ENCODE peak calls at places on chromosomes 4 and X, in four cellular contexts. N is K562, I is cardiac muscle cell, R is heart right ventricle. D is an unnamed sample.

GRCh38 chrX:37883196-37883595 is 35.8 kb upstream of the DYNLT3 start:
- DNase-seq in N (no peak), I (no peak), R (no peak), D (no peak)

GRCh38 chr4:123265443-123265842 is 131.2 kb upstream of the SPRY1 start:
- DNase-seq in N (no peak), I (no peak), R (no peak), D (no peak)

GRCh38 chr4:99156992-99157391 is 12.9 kb upstream of the ADH4 start:
- DNase-seq in N (no peak), I (no peak), R (no peak), D (no peak)

GRCh38 chrX:11968470-11968869 is 169.8 kb upstream of the FRMPD4 start:
- DNase-seq in N (no peak), I (no peak), R (no peak), D (no peak)

GRCh38 chr4:78659264-78659663 is 107.7 kb downstream of the ANXA3 start:
- DNase-seq in N (no peak), I (no peak), R (peak; percentile 18), D (no peak)

GRCh38 chr4:98710831-98711230 is 52.4 kb upstream of the TSPAN5 start:
- DNase-seq in N (no peak), I (no peak), R (no peak), D (no peak)

GRCh38 chr4:140343303-140343702 is 30.1 kb upstream of the SCOC start:
- DNase-seq in N (no peak), I (no peak), R (peak; percentile 23), D (no peak)

GRCh38 chr4:113945906-113946305 is 33.5 kb downstream of the ARSJ start:
- DNase-seq in N (no peak), I (no peak), R (no peak), D (no peak)

GRCh38 chrX:74061879-74062278 is 242.1 kb upstream of the ZCCHC13 start:
- DNase-seq in N (no peak), I (no peak), R (no peak), D (no peak)

GRCh38 chr4:337932-338758 is 531 bp downstream of the ZNF141 start:
- DNase-seq in N (no peak), I (peak; percentile 56), R (peak; percentile 5), D (peak; percentile 46)

GRCh38 chrX:120749141-120749846 is 119.4 kb upstream of the C1GALT1C1 start:
- DNase-seq in N (no peak), I (no peak), R (no peak), D (no peak)

GRCh38 chr4:926538-926937 is 5.6 kb downstream of the GAK start:
- DNase-seq in N (no peak), I (peak; percentile 62), R (no peak), D (no peak)

GRCh38 chr4:1175635-1176229 is 3.3 kb upstream of the SPON2 start:
- DNase-seq in N (no peak), I (no peak), R (no peak), D (no peak)

GRCh38 chr4:66017671-66018070 is 347.4 kb upstream of the EPHA5 start:
- DNase-seq in N (no peak), I (no peak), R (no peak), D (no peak)

GRCh38 chr4:56077676-56078075 is 128.9 kb downstream of the CEP135 start:
- DNase-seq in N (no peak), I (no peak), R (no peak), D (no peak)

GRCh38 chr4:125187621-125188176 is 127.1 kb upstream of the FAT4 start:
- DNase-seq in N (no peak), I (no peak), R (peak; percentile 47), D (no peak)

GRCh38 chr4:113760852-113761681 is 471 bp downstream of the CAMK2D start:
- DNase-seq in N (no peak), I (peak; percentile 85), R (peak; percentile 82), D (peak; percentile 55)

GRCh38 chr4:139843643-139844042 is 178.0 kb downstream of the MGST2 start:
- DNase-seq in N (no peak), I (no peak), R (no peak), D (no peak)

GRCh38 chrX:31071262-31071661 is 579 bp downstream of the FTHL17 start:
- DNase-seq in N (no peak), I (no peak), R (no peak), D (no peak)

GRCh38 chr4:142467086-142467485 is 379.0 kb downstream of the INPP4B start:
- DNase-seq in N (no peak), I (no peak), R (no peak), D (no peak)

GRCh38 chrX:133250184-133251080 is 32.3 kb upstream of the TFDP3 start:
- DNase-seq in N (no peak), I (peak; percentile 16), R (no peak), D (no peak)

GRCh38 chrX:151505796-151506195 is 57.7 kb upstream of the PASD1 start:
- DNase-seq in N (peak; percentile 19), I (peak; percentile 44), R (no peak), D (no peak)

GRCh38 chr4:21768349-21769310 is 179.9 kb downstream of the KCNIP4 start:
- DNase-seq in N (peak; percentile 16), I (peak; percentile 64), R (peak; percentile 9), D (no peak)

GRCh38 chr4:93394488-93395185 is 433.9 kb upstream of the ATOH1 start:
- DNase-seq in N (no peak), I (no peak), R (no peak), D (no peak)

GRCh38 chr4:21118301-21118700 is 418.0 kb downstream of the PACRGL start:
- DNase-seq in N (no peak), I (no peak), R (no peak), D (no peak)

GRCh38 chr4:133596459-133596858 is 447.4 kb downstream of the PCDH10 start:
- DNase-seq in N (no peak), I (peak; percentile 15), R (no peak), D (no peak)

GRCh38 chr4:160745126-160745525 is 1418.7 kb downstream of the FSTL5 start:
- DNase-seq in N (no peak), I (no peak), R (no peak), D (no peak)

GRCh38 chrX:153771261-153771681 is 7.2 kb downstream of the PLXNB3 start:
- DNase-seq in N (no peak), I (no peak), R (no peak), D (no peak)

GRCh38 chr4:94595880-94596483 is 144.2 kb downstream of the PDLIM5 start:
- DNase-seq in N (peak; percentile 15), I (peak; percentile 36), R (no peak), D (no peak)

GRCh38 chr4:88179261-88179660 is 20.8 kb upstream of the ABCG2 start:
- DNase-seq in N (no peak), I (no peak), R (no peak), D (no peak)

GRCh38 chr4:88177981-88178632 is 19.7 kb upstream of the ABCG2 start:
- DNase-seq in N (peak; percentile 13), I (peak; percentile 27), R (no peak), D (no peak)

GRCh38 chr4:88172987-88173386 is 14.5 kb upstream of the ABCG2 start:
- DNase-seq in N (no peak), I (no peak), R (no peak), D (no peak)

GRCh38 chr4:88178633-88179231 is 20.3 kb upstream of the ABCG2 start:
- DNase-seq in N (no peak), I (no peak), R (no peak), D (no peak)
- H3K27ac ChIP-seq in N (no peak overlapping the region), I (no peak overlapping the region), R (no peak overlapping the region), D (no peak overlapping the region)

GRCh38 chr4:128590034-128590740 is 219.3 kb upstream of the JADE1 start:
- DNase-seq in N (no peak), I (no peak), R (no peak), D (no peak)

GRCh38 chr4:128590773-128591172 is 218.7 kb upstream of the JADE1 start:
- DNase-seq in N (no peak), I (peak; percentile 54), R (no peak), D (no peak)

GRCh38 chr4:128583753-128584712 is 225.5 kb upstream of the JADE1 start:
- DNase-seq in N (no peak), I (no peak), R (peak; percentile 50), D (no peak)

GRCh38 chr4:128589384-128589957 is 220.0 kb upstream of the JADE1 start:
- DNase-seq in N (no peak), I (no peak), R (no peak), D (no peak)

GRCh38 chr4:128587382-128587781 is 222.1 kb upstream of the JADE1 start:
- DNase-seq in N (no peak), I (no peak), R (no peak), D (no peak)
- TF ChIP-seq CTCF in N (no peak), I (no peak), R (no peak), D (no peak)

DNA sequence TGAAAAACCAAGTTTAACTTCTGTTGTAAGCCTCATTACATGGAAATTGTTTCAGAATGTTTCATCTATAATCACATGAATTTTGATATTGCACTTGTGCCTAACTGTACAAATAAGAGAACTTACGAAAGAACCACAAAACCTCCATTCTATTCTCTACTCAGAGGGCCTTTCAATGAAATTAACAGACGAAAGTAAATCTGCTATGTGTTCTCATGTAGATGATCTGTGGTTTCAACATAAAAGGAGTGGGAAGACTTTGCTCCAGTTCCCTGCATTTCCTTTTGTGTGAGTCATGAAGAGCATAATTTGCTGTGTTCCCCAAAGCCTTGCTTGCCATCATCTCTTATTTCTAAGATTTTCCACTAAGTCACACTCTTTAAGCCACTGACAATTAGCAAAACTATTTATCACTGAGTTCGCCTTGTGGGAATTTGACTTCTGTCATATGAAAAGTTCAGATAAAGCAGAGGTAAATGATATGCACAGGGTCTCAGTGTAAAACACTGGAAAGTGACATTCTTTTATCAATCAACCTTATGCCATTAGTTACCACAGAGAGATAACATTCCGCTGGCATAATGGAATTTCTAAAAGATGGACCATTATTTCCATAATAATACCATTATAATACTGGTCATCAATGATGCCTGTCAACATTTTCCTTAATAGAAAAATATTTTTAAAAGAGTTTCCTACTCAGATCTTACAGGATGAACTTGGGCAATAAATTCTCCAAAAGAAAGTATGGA is 329.8 kb downstream of the NR3C2 start:
- DNase-seq in N (no peak), I (no peak), R (no peak), D (no peak)
- H3K9me3 ChIP-seq in N (no peaks in the 10 kb centered on the region), I (no peaks in the 10 kb centered on the region), R (peaks cover 3% of the 10 kb centered on the region), D (no peaks in the 10 kb centered on the region)

GRCh38 chr4:108351806-108352205 is 183.1 kb upstream of the LEF1 start:
- DNase-seq in N (no peak), I (no peak), R (no peak), D (no peak)

GRCh38 chr4:108352664-108353308 is 184.1 kb upstream of the LEF1 start:
- DNase-seq in N (no peak), I (no peak), R (no peak), D (no peak)

GRCh38 chr4:108356209-108356535 is 187.4 kb upstream of the LEF1 start:
- DNase-seq in N (no peak), I (no peak), R (no peak), D (no peak)

GRCh38 chr4:108359130-108359709 is 190.5 kb upstream of the LEF1 start:
- DNase-seq in N (no peak), I (no peak), R (no peak), D (peak; percentile 38)

DNA sequence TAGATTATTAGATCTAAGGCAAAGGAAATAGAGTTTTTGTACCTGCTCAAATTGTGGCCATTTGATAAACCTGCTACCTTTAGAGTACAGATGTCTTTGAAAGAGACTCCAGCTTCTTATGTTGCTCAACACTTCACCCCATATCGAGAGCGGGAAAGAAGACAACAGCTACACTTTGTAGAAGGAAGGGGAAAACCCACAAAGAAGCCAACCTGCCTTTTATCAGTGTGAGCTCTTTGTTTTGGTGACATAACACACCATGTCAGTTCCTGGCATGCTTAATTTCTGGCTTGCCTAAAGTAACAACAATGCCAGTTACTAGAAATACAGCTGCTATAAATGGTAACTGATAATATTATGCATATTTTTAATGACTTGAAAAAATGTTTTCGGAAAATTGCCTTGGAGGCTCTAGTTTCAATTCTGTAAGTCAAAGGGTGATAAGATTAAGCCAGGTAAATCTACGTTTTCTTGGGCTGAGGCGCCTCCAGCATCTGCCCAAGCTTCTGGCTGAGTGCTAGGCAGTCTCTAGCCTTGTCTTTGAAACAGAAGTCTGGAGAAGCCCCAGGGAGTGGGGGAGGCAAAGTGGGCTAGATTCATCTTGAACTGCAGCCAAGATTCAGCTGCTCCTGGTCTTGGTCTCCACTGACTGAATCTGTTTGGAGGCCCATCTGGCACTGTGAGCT is 186.9 kb upstream of the LEF1 start:
- DNase-seq in N (no peak), I (no peak), R (no peak), D (no peak)
- H3K27ac ChIP-seq in N (no peak overlapping the region), I (peak overlapping the region; percentile 40), R (no peak overlapping the region), D (peak overlapping the region; percentile 69)